ENCODE peak calls at places on chromosome 13, in six cellular contexts. S is activated CD4-positive, alpha-beta T cell treated with anti-CD3 and anti-CD28 coated beads for 24 hours; C is activated T-cell treated with anti-CD3 and anti-CD28 coated beads, Interleukin-2, amount 50 U/mL, for 72 hours; X is LoVo; A is WERI-Rb-1; K is small intestine. U is an unnamed sample.
A peak's percentile ranks its signal among the peaks of the same experiment; 100 is the strongest.

GRCh38 chr13:37418490-37418889 is 180.1 kb downstream of the POSTN start:
- DNase-seq in X (no peak), S (no peak), K (no peak), A (no peak), C (no peak), U (no peak)

GRCh38 chr13:92827503-92827902 is 399.1 kb upstream of the GPC6 start:
- DNase-seq in S (no peak), C (no peak), K (no peak), A (no peak), X (no peak), U (no peak)

GRCh38 chr13:74751739-74752138 is 617.5 kb upstream of the KLF12 start:
- DNase-seq in X (no peak), S (no peak), A (peak; percentile 20), K (no peak), C (no peak), U (no peak)

GRCh38 chr13:79631260-79631659 is 150.3 kb downstream of the NDFIP2 start:
- DNase-seq in C (no peak), S (no peak), X (peak; percentile 61), K (peak; percentile 5), A (no peak), U (peak; percentile 59)

GRCh38 chr13:109821038-109821545 is 34.7 kb upstream of the IRS2 start:
- DNase-seq in K (no peak), S (no peak), C (no peak), X (no peak), A (peak; percentile 49), U (no peak)

GRCh38 chr13:92265408-92265807 is 867.0 kb downstream of the GPC5 start:
- DNase-seq in S (no peak), A (no peak), K (no peak), X (no peak), C (no peak), U (no peak)

GRCh38 chr13:74306496-74306895 is 172.3 kb upstream of the KLF12 start:
- DNase-seq in K (no peak), A (no peak), X (no peak), S (no peak), C (no peak), U (no peak)

GRCh38 chr13:113002891-113003290 is 33.9 kb downstream of the MCF2L start:
- DNase-seq in X (no peak), A (no peak), C (no peak), S (no peak), K (no peak), U (no peak)

U was measured in hepatocyte.